ENCODE peak calls at places on chromosome 21, in six cellular contexts. M, G, X, I, N and P are unnamed samples.

GRCh38 chr21:34156957-34157356 is 83.6 kb downstream of the MRPS6 start:
- DNase-seq in M (no peak), G (no peak), X (no peak), I (no peak), N (no peak), P (no peak)

GRCh38 chr21:33682992-33683627 is 40.8 kb downstream of the ITSN1 start:
- DNase-seq in M (no peak), G (no peak), X (no peak), I (no peak), N (no peak), P (no peak)

GRCh38 chr21:27802816-27803475 is 836.1 kb upstream of the ADAMTS5 start:
- DNase-seq in M (peak; percentile 64), G (peak; percentile 57), X (peak; percentile 67), I (peak; percentile 53), N (no peak), P (peak; percentile 21)

GRCh38 chr21:26800455-26801454 is 44.5 kb downstream of the ADAMTS1 start:
- DNase-seq in M (peak; percentile 72), G (no peak), X (no peak), I (no peak), N (no peak), P (no peak)

GRCh38 chr21:34367320-34367935 is 3.6 kb downstream of the KCNE2 start:
- DNase-seq in M (peak; percentile 73), G (peak; percentile 50), X (peak; percentile 84), I (peak; percentile 50), N (no peak), P (no peak)

GRCh38 chr21:35360870-35361570 is 311.9 kb upstream of the RUNX1 start:
- DNase-seq in M (no peak), G (no peak), X (no peak), I (no peak), N (no peak), P (no peak)

GRCh38 chr21:28867401-28867800 is 125.3 kb downstream of the LTN1 start:
- DNase-seq in M (no peak), G (no peak), X (no peak), I (no peak), N (no peak), P (no peak)

GRCh38 chr21:28580585-28580984 is 412.1 kb downstream of the LTN1 start:
- DNase-seq in M (no peak), G (peak; percentile 32), X (no peak), I (no peak), N (no peak), P (no peak)

GRCh38 chr21:25421327-25422028 is 185.8 kb downstream of the MRPL39 start:
- DNase-seq in M (peak; percentile 49), G (peak; percentile 44), X (peak; percentile 47), I (no peak), N (no peak), P (no peak)

GRCh38 chr21:28272272-28272992 is 720.2 kb downstream of the LTN1 start:
- DNase-seq in M (no peak), G (no peak), X (peak; percentile 53), I (no peak), N (no peak), P (no peak)

GRCh38 chr21:21715286-21715969 is 717.2 kb downstream of the NCAM2 start:
- DNase-seq in M (no peak), G (no peak), X (no peak), I (no peak), N (no peak), P (no peak)

GRCh38 chr21:36245649-36246048 is 74.3 kb upstream of the MORC3 start:
- DNase-seq in M (no peak), G (peak; percentile 38), X (no peak), I (no peak), N (no peak), P (no peak)

GRCh38 chr21:37873655-37874054 is 42.6 kb downstream of the KCNJ6 start:
- DNase-seq in M (no peak), G (no peak), X (no peak), I (no peak), N (no peak), P (no peak)

GRCh38 chr21:16502273-16502672 is 772.5 kb downstream of the USP25 start:
- DNase-seq in M (no peak), G (no peak), X (peak; percentile 65), I (no peak), N (no peak), P (no peak)
- H3K27ac ChIP-seq in M (no peak overlapping the region), G (no peak overlapping the region), X (no peak overlapping the region), I (no peak overlapping the region), N (no peak overlapping the region), P (no peak overlapping the region)

GRCh38 chr21:16198546-16198945 is 468.8 kb downstream of the USP25 start:
- DNase-seq in M (no peak), G (no peak), X (no peak), I (no peak), N (no peak), P (no peak)

GRCh38 chr21:16195476-16195875 is 465.7 kb downstream of the USP25 start:
- DNase-seq in M (no peak), G (no peak), X (peak; percentile 57), I (no peak), N (no peak), P (no peak)

GRCh38 chr21:16195896-16196443 is 466.2 kb downstream of the USP25 start:
- DNase-seq in M (no peak), G (no peak), X (peak; percentile 14), I (no peak), N (no peak), P (no peak)

GRCh38 chr21:16196521-16197208 is 466.9 kb downstream of the USP25 start:
- DNase-seq in M (no peak), G (no peak), X (no peak), I (no peak), N (no peak), P (no peak)

DNA sequence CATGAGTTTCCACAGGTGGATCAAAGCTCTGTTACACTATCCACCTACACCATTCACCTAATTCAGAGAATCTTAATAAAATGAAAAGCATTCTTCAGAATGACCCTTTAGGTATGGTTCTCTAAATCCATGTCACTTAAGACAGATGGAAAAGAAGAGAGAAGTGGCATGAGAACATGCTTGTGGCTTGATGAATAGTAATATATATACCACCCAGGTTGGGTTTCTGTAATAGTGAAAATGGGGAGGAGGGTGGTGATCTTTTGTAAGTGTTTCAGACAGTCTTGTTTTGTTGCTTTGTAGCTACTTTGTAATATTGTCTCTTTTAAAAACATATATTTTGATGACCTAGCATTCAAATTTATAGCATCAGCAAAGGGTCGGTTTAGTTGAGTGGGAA is 469.8 kb downstream of the USP25 start:
- DNase-seq in M (no peak), G (no peak), X (peak; percentile 10), I (no peak), N (no peak), P (no peak)
- H3K27ac ChIP-seq in M (no peak overlapping the region), G (no peak overlapping the region), X (peak overlapping the region; percentile 9), I (no peak overlapping the region), N (no peak overlapping the region), P (no peak overlapping the region)

GRCh38 chr21:38983560-38983959 is 177.8 kb downstream of the ETS2 start:
- DNase-seq in M (no peak), G (no peak), X (no peak), I (no peak), N (no peak), P (no peak)

GRCh38 chr21:38986460-38987395 is 181.0 kb downstream of the ETS2 start:
- DNase-seq in M (no peak), G (no peak), X (no peak), I (no peak), N (no peak), P (no peak)

GRCh38 chr21:38984568-38984967 is 178.8 kb downstream of the ETS2 start:
- DNase-seq in M (peak; percentile 36), G (no peak), X (no peak), I (no peak), N (no peak), P (no peak)

GRCh38 chr21:38985423-38986378 is 180.0 kb downstream of the ETS2 start:
- DNase-seq in M (peak; percentile 81), G (no peak), X (no peak), I (peak; percentile 48), N (peak; percentile 68), P (no peak)

GRCh38 chr21:38984982-38985422 is 179.3 kb downstream of the ETS2 start:
- DNase-seq in M (no peak), G (no peak), X (no peak), I (no peak), N (no peak), P (no peak)
- H3K27ac ChIP-seq in M (peak overlapping the region; percentile 63), G (no peak overlapping the region), X (no peak overlapping the region), I (peak overlapping the region; percentile 46), N (peak overlapping the region; percentile 80), P (no peak overlapping the region)

GRCh38 chr21:45317401-45318145 is 29.9 kb upstream of the POFUT2 start:
- DNase-seq in M (no peak), G (peak; percentile 26), X (no peak), I (no peak), N (no peak), P (no peak)

GRCh38 chr21:45318556-45319341 is 31.1 kb upstream of the POFUT2 start:
- DNase-seq in M (no peak), G (peak; percentile 27), X (no peak), I (no peak), N (no peak), P (no peak)

GRCh38 chr21:45318146-45318555 is 30.5 kb upstream of the POFUT2 start:
- DNase-seq in M (no peak), G (no peak), X (no peak), I (no peak), N (no peak), P (no peak)

GRCh38 chr21:45319461-45320211 is 31.9 kb upstream of the POFUT2 start:
- DNase-seq in M (no peak), G (peak; percentile 28), X (no peak), I (no peak), N (no peak), P (no peak)

GRCh38 chr21:45316871-45317400 is 29.2 kb upstream of the POFUT2 start:
- DNase-seq in M (no peak), G (no peak), X (no peak), I (no peak), N (no peak), P (no peak)
- H3K27ac ChIP-seq in M (no peak overlapping the region), G (no peak overlapping the region), X (no peak overlapping the region), I (no peak overlapping the region), N (peak overlapping the region; percentile 84), P (no peak overlapping the region)

GRCh38 chr21:42992943-42993712 is 18.8 kb downstream of the PKNOX1 start:
- DNase-seq in M (no peak), G (no peak), X (no peak), I (no peak), N (no peak), P (no peak)
- H3K27ac ChIP-seq in M (no peak overlapping the region), G (no peak overlapping the region), X (no peak overlapping the region), I (no peak overlapping the region), N (peak overlapping the region; percentile 32), P (no peak overlapping the region)

DNA sequence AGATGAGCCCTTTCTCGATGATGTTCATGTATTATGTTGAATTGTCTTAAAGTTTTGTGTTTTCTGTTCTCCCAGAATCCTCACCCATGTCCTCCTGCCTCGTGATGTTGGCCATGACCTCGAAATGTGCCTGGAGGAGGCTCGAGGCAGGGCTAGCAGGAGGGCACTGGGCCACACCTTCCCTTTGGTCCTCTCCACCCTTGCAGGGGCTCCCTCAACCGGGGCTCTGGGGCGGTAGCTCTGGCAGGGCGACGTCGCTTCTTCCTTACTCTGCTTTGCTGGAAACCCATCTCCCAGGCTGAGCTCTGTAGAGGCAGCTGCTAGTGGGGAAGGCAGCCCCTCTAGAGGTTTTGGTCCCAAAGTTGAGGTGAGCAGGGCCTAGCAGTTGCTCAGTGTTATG is 14.3 kb downstream of the TFF3 start:
- DNase-seq in M (no peak), G (no peak), X (no peak), I (no peak), N (no peak), P (no peak)
- H3K27ac ChIP-seq in M (no peak overlapping the region), G (no peak overlapping the region), X (no peak overlapping the region), I (no peak overlapping the region), N (peak overlapping the region; percentile 59), P (no peak overlapping the region)

GRCh38 chr21:44899768-44900558 is 20.7 kb downstream of the ITGB2 start:
- DNase-seq in M (no peak), G (no peak), X (no peak), I (no peak), N (no peak), P (no peak)
- H3K27ac ChIP-seq in M (no peak overlapping the region), G (no peak overlapping the region), X (no peak overlapping the region), I (no peak overlapping the region), N (no peak overlapping the region), P (no peak overlapping the region)